ENCODE peak calls at places on chromosomes 2 and 18, in ten cellular contexts. L, S, F, I, B, Q, W, P, V and X are unnamed samples.

GRCh38 chr2:207459990-207460757 is 69.6 kb upstream of the CREB1 start:
- DNase-seq in L (no peak), I (no peak), W (no peak), B (no peak), P (no peak), Q (no peak), F (no peak), S (no peak), V (no peak), X (no peak)

GRCh38 chr2:191637182-191638078 is 40.5 kb upstream of the NABP1 start:
- DNase-seq in B (no peak), W (peak; percentile 84), P (no peak), L (no peak), I (no peak), V (peak; percentile 44), S (no peak), F (peak; percentile 66), Q (peak; percentile 18), X (peak; percentile 91)

GRCh38 chr2:201122276-201122675 is 6.3 kb downstream of the CFLAR start:
- DNase-seq in S (no peak), Q (no peak), B (no peak), L (no peak), V (no peak), W (no peak), P (no peak), F (no peak), I (no peak), X (no peak)

GRCh38 chr2:79530443-79530842 is 17.6 kb downstream of the CTNNA2 start:
- DNase-seq in I (no peak), P (no peak), L (no peak), V (no peak), Q (no peak), B (no peak), W (no peak), F (no peak), S (no peak), X (peak; percentile 46)

GRCh38 chr2:155695505-155695904 is 637.0 kb downstream of the NR4A2 start:
- DNase-seq in B (no peak), W (no peak), F (no peak), Q (no peak), P (no peak), S (no peak), V (no peak), I (no peak), L (no peak), X (no peak)

GRCh38 chr2:120552800-120553471 is 182.7 kb upstream of the GLI2 start:
- DNase-seq in Q (no peak), F (no peak), P (no peak), B (no peak), I (peak; percentile 48), V (peak; percentile 94), L (peak; percentile 80), W (peak; percentile 71), S (no peak), X (peak; percentile 96)

GRCh38 chr2:181123798-181124217 is 143.4 kb downstream of the UBE2E3 start:
- DNase-seq in F (no peak), I (no peak), B (peak; percentile 31), L (no peak), P (no peak), V (peak; percentile 36), Q (no peak), S (no peak), W (no peak), X (peak; percentile 44)

GRCh38 chr18:64791211-64791610 is 642.3 kb upstream of the LINC00305 start:
- DNase-seq in F (no peak), S (no peak), Q (no peak), B (no peak), P (no peak), V (no peak), I (no peak), W (no peak), L (no peak), X (no peak)